ENCODE peak calls at places on chromosomes 16 and 17, in five cellular contexts. P, N, L, B and Z are unnamed samples.

GRCh38 chr16:9383281-9383680 is 291.8 kb downstream of the HAPSTR1 start:
- DNase-seq in P (no peak), N (no peak), L (no peak), B (no peak), Z (no peak)

GRCh38 chr17:58344047-58344790 is 7.8 kb downstream of the SUPT4H1 start:
- DNase-seq in P (no peak), N (no peak), L (no peak), B (no peak), Z (no peak)

GRCh38 chr17:46717999-46718398 is 100.5 kb downstream of the WNT3 start:
- DNase-seq in P (no peak), N (no peak), L (no peak), B (no peak), Z (no peak)

GRCh38 chr17:7114875-7115614 is 423 bp upstream of the ASGR2 start:
- DNase-seq in P (no peak), N (no peak), L (no peak), B (no peak), Z (no peak)

GRCh38 chr16:6096931-6097665 is 999.5 kb upstream of the EEF2KMT start:
- DNase-seq in P (no peak), N (no peak), L (no peak), B (no peak), Z (no peak)

GRCh38 chr17:80931421-80932265 is 60.0 kb upstream of the CHMP6 start:
- DNase-seq in P (peak; percentile 67), N (no peak), L (peak; percentile 75), B (peak; percentile 85), Z (no peak)

GRCh38 chr16:11672206-11673090 is 4.2 kb downstream of the SNN start:
- DNase-seq in P (no peak), N (peak; percentile 34), L (no peak), B (no peak), Z (no peak)

GRCh38 chr17:5561736-5562135 is 22.6 kb downstream of the NLRP1 start:
- DNase-seq in P (no peak), N (no peak), L (no peak), B (no peak), Z (no peak)

GRCh38 chr16:71846443-71846842 is 667 bp downstream of the ATXN1L start:
- DNase-seq in P (no peak), N (no peak), L (no peak), B (peak; percentile 20), Z (peak; percentile 8)

GRCh38 chr17:80948961-80949450 is 42.6 kb upstream of the CHMP6 start:
- DNase-seq in P (no peak), N (no peak), L (no peak), B (no peak), Z (no peak)

GRCh38 chr17:38870259-38871165 is 654 bp downstream of the LASP1 start:
- DNase-seq in P (no peak), N (peak; percentile 82), L (peak; percentile 42), B (peak; percentile 54), Z (peak; percentile 73)

GRCh38 chr17:58332720-58333395 is 4.3 kb upstream of the TSPOAP1 start:
- DNase-seq in P (no peak), N (no peak), L (no peak), B (no peak), Z (no peak)

GRCh38 chr17:70110443-70110880 is 35.4 kb downstream of the KCNJ16 start:
- DNase-seq in P (no peak), N (no peak), L (peak; percentile 36), B (peak; percentile 33), Z (no peak)

GRCh38 chr16:86510465-86511261 is at the start of gene FOXF1:
- DNase-seq in P (peak; percentile 32), N (no peak), L (peak; percentile 83), B (peak; percentile 81), Z (no peak)

GRCh38 chr17:62808576-62808970 is 459 bp upstream of the MARCHF10 start:
- DNase-seq in P (no peak), N (no peak), L (no peak), B (no peak), Z (no peak)
- H3K4me2 ChIP-seq in P (peak overlapping the region; percentile 51), N (no peak overlapping the region), L (no peak overlapping the region), B (no peak overlapping the region), Z (peak overlapping the region; percentile 74)

GRCh38 chr17:42179335-42179734 is 1.6 kb downstream of the KCNH4 start:
- DNase-seq in P (no peak), N (no peak), L (no peak), B (no peak), Z (no peak)
- H3K4me2 ChIP-seq in P (no peak overlapping the region), N (no peak overlapping the region), L (no peak overlapping the region), B (no peak overlapping the region), Z (no peak overlapping the region)

GRCh38 chr16:88385831-88386815 is 3.4 kb downstream of the ZNF469 start:
- DNase-seq in P (no peak), N (no peak), L (no peak), B (no peak), Z (no peak)
- H3K4me2 ChIP-seq in P (no peak overlapping the region), N (no peak overlapping the region), L (peak overlapping the region; percentile 21), B (no peak overlapping the region), Z (no peak overlapping the region)

DNA sequence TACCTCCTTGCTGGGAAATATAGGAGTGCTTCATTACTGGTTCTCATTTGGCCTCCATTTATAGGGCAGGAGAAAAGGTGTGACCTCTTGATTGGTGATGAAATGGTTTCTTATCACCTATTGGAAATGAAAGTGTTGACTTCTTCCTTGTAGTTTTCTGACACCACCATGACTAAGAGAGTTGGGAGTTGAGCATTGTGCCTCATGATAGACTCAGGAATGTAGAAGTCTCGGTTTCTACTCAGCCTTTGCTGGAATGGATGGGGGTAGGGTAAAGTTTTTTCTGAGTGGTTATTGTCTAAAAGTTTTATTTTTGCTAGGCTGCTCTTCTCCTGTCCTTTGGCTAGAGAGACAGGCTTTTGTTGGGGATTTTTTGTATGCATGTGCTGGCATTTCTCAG is 117.4 kb downstream of the PHKB start:
- DNase-seq in P (no peak), N (peak; percentile 28), L (peak; percentile 4), B (no peak), Z (no peak)
- H3K4me2 ChIP-seq in P (no peak overlapping the region), N (peak overlapping the region; percentile 13), L (no peak overlapping the region), B (no peak overlapping the region), Z (no peak overlapping the region)

GRCh38 chr17:67585077-67585602 is 132.6 kb upstream of the NOL11 start:
- DNase-seq in P (no peak), N (no peak), L (peak; percentile 40), B (peak; percentile 15), Z (peak; percentile 93)
- H3K4me2 ChIP-seq in P (no peak overlapping the region), N (no peak overlapping the region), L (no peak overlapping the region), B (no peak overlapping the region), Z (peak overlapping the region; percentile 68)

DNA sequence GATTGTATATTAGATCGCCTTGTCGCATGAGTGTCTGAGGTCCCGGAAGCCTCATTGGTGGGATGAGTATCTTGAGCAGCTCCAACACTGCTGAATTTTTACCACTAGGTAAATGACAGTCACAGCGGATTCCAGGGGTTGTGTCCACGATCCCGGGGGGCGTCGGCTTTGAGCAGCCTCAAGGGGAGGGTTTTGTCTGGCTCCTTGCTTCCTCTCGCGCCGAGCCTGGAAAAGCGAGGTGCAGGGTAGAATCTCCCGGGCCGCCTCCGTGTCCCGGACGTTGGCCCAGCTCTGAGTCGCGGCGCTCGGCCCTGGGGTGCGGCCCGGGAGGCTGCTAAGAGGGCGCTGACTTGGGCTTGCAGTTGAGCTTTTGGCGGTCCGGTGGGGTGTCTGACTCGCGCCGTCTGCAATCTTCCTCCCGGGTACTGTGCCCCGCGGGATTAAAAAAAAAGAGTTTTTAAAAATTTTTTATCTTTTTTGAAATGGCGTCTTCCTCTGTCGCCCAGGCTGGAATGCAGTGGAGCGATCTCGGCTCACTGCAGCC is 4.5 kb downstream of the OR1F1 start:
- DNase-seq in P (no peak), N (no peak), L (no peak), B (no peak), Z (no peak)
- H3K4me2 ChIP-seq in P (no peak overlapping the region), N (no peak overlapping the region), L (no peak overlapping the region), B (no peak overlapping the region), Z (no peak overlapping the region)

GRCh38 chr16:87824016-87824990 is 45.0 kb downstream of the SLC7A5 start:
- DNase-seq in P (no peak), N (no peak), L (no peak), B (no peak), Z (no peak)
- H3K4me2 ChIP-seq in P (no peak overlapping the region), N (no peak overlapping the region), L (no peak overlapping the region), B (no peak overlapping the region), Z (no peak overlapping the region)

DNA sequence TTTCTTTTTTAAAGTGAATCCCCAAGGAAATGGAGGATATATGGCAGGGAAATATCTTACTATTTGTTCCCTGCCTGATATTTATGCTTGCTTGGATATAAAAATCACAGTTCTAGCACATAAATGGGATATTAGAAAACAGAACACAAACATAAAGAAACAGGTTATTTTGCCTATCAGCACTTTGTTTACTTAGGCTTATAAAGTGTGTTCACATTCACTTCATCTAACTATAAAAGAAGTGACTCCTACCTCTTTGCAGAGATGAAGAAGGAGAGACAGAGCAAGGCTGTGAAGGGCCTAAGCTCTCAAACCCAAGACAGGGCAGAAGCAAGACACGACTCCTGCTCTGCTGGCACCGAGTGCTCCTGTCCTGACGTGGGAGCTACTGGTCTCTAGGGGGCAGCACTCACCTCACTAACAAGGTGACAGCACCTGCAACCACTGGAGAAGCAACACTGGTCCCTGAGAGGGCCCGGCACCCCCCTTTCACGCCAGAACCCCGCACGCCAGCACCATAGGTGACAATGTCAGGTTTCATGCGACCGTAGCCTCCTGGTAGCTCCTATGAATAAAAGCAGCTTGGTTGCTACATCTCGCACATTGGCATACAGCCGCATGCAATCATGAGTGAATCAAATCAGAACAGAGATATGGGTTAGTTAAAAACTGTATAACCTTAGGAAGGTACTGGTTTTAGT is 32.0 kb downstream of the MBTPS1 start:
- DNase-seq in P (peak; percentile 48), N (peak; percentile 79), L (peak; percentile 65), B (peak; percentile 68), Z (peak; percentile 68)
- H3K4me2 ChIP-seq in P (no peak overlapping the region), N (no peak overlapping the region), L (no peak overlapping the region), B (no peak overlapping the region), Z (no peak overlapping the region)

GRCh38 chr16:75189638-75190245 is 17.2 kb downstream of the CTRB2 start:
- DNase-seq in P (no peak), N (no peak), L (no peak), B (no peak), Z (no peak)

GRCh38 chr16:75192606-75193264 is 14.2 kb downstream of the CTRB2 start:
- DNase-seq in P (no peak), N (no peak), L (no peak), B (no peak), Z (peak; percentile 57)

GRCh38 chr16:75193730-75194444 is 13.1 kb downstream of the CTRB2 start:
- DNase-seq in P (no peak), N (no peak), L (no peak), B (no peak), Z (no peak)

GRCh38 chr16:75195811-75196790 is 10.9 kb downstream of the CTRB2 start:
- DNase-seq in P (no peak), N (no peak), L (no peak), B (no peak), Z (no peak)

GRCh38 chr16:75193265-75193650 is 13.7 kb downstream of the CTRB2 start:
- DNase-seq in P (no peak), N (no peak), L (no peak), B (no peak), Z (no peak)
- H3K4me2 ChIP-seq in P (no peak overlapping the region), N (no peak overlapping the region), L (no peak overlapping the region), B (no peak overlapping the region), Z (no peak overlapping the region)